ENCODE peak calls at places on chromosome 2, in eight cellular contexts. One of them, this sample, is unnamed.

GRCh38 chr2:20916604-20917286 is 93.8 kb upstream of the LDAH start:
- DNase-seq in naive thymus-derived CD8-positive, alpha-beta T cell: no peak
- DNase-seq in cardiac muscle cell: peak
- DNase-seq in skeletal muscle cell: no peak
- DNase-seq in left ventricle myocardium superior: no peak
- DNase-seq in cardiac fibroblast: peak
- DNase-seq in T1000: no peak
- DNase-seq in left ventricle myocardium inferior: no peak
- DNase-seq in this sample: no peak

GRCh38 chr2:189466656-189467055 is 25.4 kb downstream of the WDR75 start:
- DNase-seq in left ventricle myocardium superior: no peak
- DNase-seq in cardiac muscle cell: peak
- DNase-seq in left ventricle myocardium inferior: no peak
- DNase-seq in T1000: no peak
- DNase-seq in skeletal muscle cell: peak
- DNase-seq in cardiac fibroblast: peak
- DNase-seq in naive thymus-derived CD8-positive, alpha-beta T cell: no peak
- DNase-seq in this sample: no peak

GRCh38 chr2:37866535-37866934 is 58.6 kb upstream of the RMDN2 start:
- DNase-seq in skeletal muscle cell: no peak
- DNase-seq in cardiac fibroblast: no peak
- DNase-seq in left ventricle myocardium inferior: no peak
- DNase-seq in T1000: no peak
- DNase-seq in cardiac muscle cell: no peak
- DNase-seq in naive thymus-derived CD8-positive, alpha-beta T cell: no peak
- DNase-seq in left ventricle myocardium superior: no peak
- DNase-seq in this sample: no peak

GRCh38 chr2:58237741-58238140 is 3.4 kb downstream of the FANCL start:
- DNase-seq in cardiac muscle cell: no peak
- DNase-seq in T1000: no peak
- DNase-seq in naive thymus-derived CD8-positive, alpha-beta T cell: no peak
- DNase-seq in cardiac fibroblast: no peak
- DNase-seq in left ventricle myocardium superior: no peak
- DNase-seq in left ventricle myocardium inferior: no peak
- DNase-seq in skeletal muscle cell: no peak
- DNase-seq in this sample: no peak

GRCh38 chr2:233428008-233428407 is 73.7 kb downstream of the DGKD start:
- DNase-seq in skeletal muscle cell: no peak
- DNase-seq in T1000: no peak
- DNase-seq in left ventricle myocardium inferior: no peak
- DNase-seq in cardiac muscle cell: no peak
- DNase-seq in naive thymus-derived CD8-positive, alpha-beta T cell: no peak
- DNase-seq in left ventricle myocardium superior: no peak
- DNase-seq in cardiac fibroblast: no peak
- DNase-seq in this sample: no peak

GRCh38 chr2:62996534-62997186 is 54.0 kb upstream of the OTX1 start:
- DNase-seq in naive thymus-derived CD8-positive, alpha-beta T cell: no peak
- DNase-seq in left ventricle myocardium inferior: no peak
- DNase-seq in cardiac muscle cell: no peak
- DNase-seq in skeletal muscle cell: no peak
- DNase-seq in left ventricle myocardium superior: no peak
- DNase-seq in cardiac fibroblast: no peak
- DNase-seq in T1000: no peak
- DNase-seq in this sample: no peak

GRCh38 chr2:215826838-215827441 is 186.4 kb downstream of the MREG start:
- DNase-seq in cardiac muscle cell: peak
- DNase-seq in cardiac fibroblast: peak
- DNase-seq in left ventricle myocardium superior: no peak
- DNase-seq in skeletal muscle cell: no peak
- DNase-seq in left ventricle myocardium inferior: no peak
- DNase-seq in T1000: no peak
- DNase-seq in naive thymus-derived CD8-positive, alpha-beta T cell: no peak
- DNase-seq in this sample: no peak

GRCh38 chr2:231244382-231245252 is 46.2 kb downstream of the ARMC9 start:
- DNase-seq in left ventricle myocardium inferior: no peak
- DNase-seq in skeletal muscle cell: no peak
- DNase-seq in cardiac fibroblast: no peak
- DNase-seq in naive thymus-derived CD8-positive, alpha-beta T cell: no peak
- DNase-seq in left ventricle myocardium superior: no peak
- DNase-seq in cardiac muscle cell: no peak
- DNase-seq in T1000: no peak
- DNase-seq in this sample: no peak

GRCh38 chr2:162490052-162490717 is 146.3 kb downstream of the GCA start:
- DNase-seq in cardiac muscle cell: no peak
- DNase-seq in T1000: no peak
- DNase-seq in left ventricle myocardium inferior: no peak
- DNase-seq in naive thymus-derived CD8-positive, alpha-beta T cell: no peak
- DNase-seq in skeletal muscle cell: no peak
- DNase-seq in cardiac fibroblast: no peak
- DNase-seq in left ventricle myocardium superior: no peak
- DNase-seq in this sample: no peak

GRCh38 chr2:8103085-8103708 is 578.7 kb upstream of the ID2 start:
- DNase-seq in left ventricle myocardium superior: no peak
- DNase-seq in left ventricle myocardium inferior: no peak
- DNase-seq in T1000: no peak
- DNase-seq in skeletal muscle cell: no peak
- DNase-seq in cardiac muscle cell: no peak
- DNase-seq in cardiac fibroblast: no peak
- DNase-seq in naive thymus-derived CD8-positive, alpha-beta T cell: no peak
- DNase-seq in this sample: no peak

GRCh38 chr2:163552758-163553157 is 183.1 kb downstream of the FIGN start:
- DNase-seq in cardiac muscle cell: no peak
- DNase-seq in cardiac fibroblast: no peak
- DNase-seq in left ventricle myocardium superior: no peak
- DNase-seq in T1000: no peak
- DNase-seq in skeletal muscle cell: no peak
- DNase-seq in naive thymus-derived CD8-positive, alpha-beta T cell: no peak
- DNase-seq in left ventricle myocardium inferior: no peak
- DNase-seq in this sample: no peak

GRCh38 chr2:9226458-9227380 is 20.1 kb downstream of the ASAP2 start:
- DNase-seq in naive thymus-derived CD8-positive, alpha-beta T cell: no peak
- DNase-seq in skeletal muscle cell: no peak
- DNase-seq in cardiac muscle cell: no peak
- DNase-seq in left ventricle myocardium superior: no peak
- DNase-seq in T1000: no peak
- DNase-seq in cardiac fibroblast: no peak
- DNase-seq in left ventricle myocardium inferior: no peak
- DNase-seq in this sample: no peak

GRCh38 chr2:121662651-121663050 is 13.4 kb upstream of the CLASP1 start:
- DNase-seq in cardiac muscle cell: no peak
- DNase-seq in left ventricle myocardium superior: no peak
- DNase-seq in T1000: no peak
- DNase-seq in skeletal muscle cell: no peak
- DNase-seq in left ventricle myocardium inferior: no peak
- DNase-seq in naive thymus-derived CD8-positive, alpha-beta T cell: no peak
- DNase-seq in cardiac fibroblast: no peak
- DNase-seq in this sample: no peak

GRCh38 chr2:199946196-199946595 is 9.1 kb downstream of the TYW5 start:
- DNase-seq in cardiac muscle cell: no peak
- DNase-seq in skeletal muscle cell: no peak
- DNase-seq in cardiac fibroblast: no peak
- DNase-seq in naive thymus-derived CD8-positive, alpha-beta T cell: no peak
- DNase-seq in left ventricle myocardium superior: no peak
- DNase-seq in T1000: no peak
- DNase-seq in left ventricle myocardium inferior: no peak
- DNase-seq in this sample: no peak